ENCODE peak calls at places on chromosomes 2 and 18, in six cellular contexts. One of them, this sample, is unnamed.

GRCh38 chr2:133054297-133054696 is 384.3 kb upstream of the LYPD1 start:
- DNase-seq in SK-N-SH: no peak
- DNase-seq in stomach: no peak
- DNase-seq in adrenal gland: no peak
- DNase-seq in hepatocyte: no peak
- DNase-seq in tibial nerve: no peak
- DNase-seq in this sample: no peak

GRCh38 chr18:35861367-35862114 is 110.9 kb upstream of the RMP24 start:
- DNase-seq in SK-N-SH: no peak
- DNase-seq in hepatocyte: no peak
- DNase-seq in stomach: no peak
- DNase-seq in tibial nerve: no peak
- DNase-seq in adrenal gland: no peak
- DNase-seq in this sample: peak; percentile 49

GRCh38 chr2:144132357-144132756 is 387.6 kb downstream of the ZEB2 start:
- DNase-seq in tibial nerve: no peak
- DNase-seq in stomach: no peak
- DNase-seq in adrenal gland: no peak
- DNase-seq in hepatocyte: no peak
- DNase-seq in SK-N-SH: no peak
- DNase-seq in this sample: no peak

GRCh38 chr2:169232551-169233154 is 129.7 kb downstream of the LRP2 start:
- DNase-seq in stomach: no peak
- DNase-seq in tibial nerve: no peak
- DNase-seq in hepatocyte: no peak
- DNase-seq in SK-N-SH: no peak
- DNase-seq in adrenal gland: no peak
- DNase-seq in this sample: no peak

GRCh38 chr2:31386648-31387047 is 27.9 kb downstream of the XDH start:
- DNase-seq in SK-N-SH: peak; percentile 55
- DNase-seq in hepatocyte: no peak
- DNase-seq in adrenal gland: no peak
- DNase-seq in stomach: no peak
- DNase-seq in tibial nerve: no peak
- DNase-seq in this sample: no peak

GRCh38 chr2:63701406-63701805 is 112.6 kb downstream of the MDH1 start:
- DNase-seq in tibial nerve: no peak
- DNase-seq in hepatocyte: no peak
- DNase-seq in SK-N-SH: no peak
- DNase-seq in stomach: no peak
- DNase-seq in adrenal gland: no peak
- DNase-seq in this sample: no peak

GRCh38 chr2:98637401-98638144 is 29.2 kb downstream of the UNC50 start:
- DNase-seq in adrenal gland: no peak
- DNase-seq in hepatocyte: no peak
- DNase-seq in SK-N-SH: no peak
- DNase-seq in stomach: no peak
- DNase-seq in tibial nerve: no peak
- DNase-seq in this sample: no peak

GRCh38 chr2:125745514-125745913 is 910.4 kb upstream of the GYPC start:
- DNase-seq in adrenal gland: no peak
- DNase-seq in tibial nerve: no peak
- DNase-seq in SK-N-SH: peak; percentile 26
- DNase-seq in stomach: no peak
- DNase-seq in hepatocyte: peak; percentile 69
- DNase-seq in this sample: no peak

GRCh38 chr2:204335642-204336041 is 209.6 kb upstream of the PARD3B start:
- DNase-seq in stomach: no peak
- DNase-seq in SK-N-SH: no peak
- DNase-seq in hepatocyte: no peak
- DNase-seq in adrenal gland: no peak
- DNase-seq in tibial nerve: no peak
- DNase-seq in this sample: no peak

GRCh38 chr2:127599211-127599610 is 46.7 kb upstream of the GPR17 start:
- DNase-seq in SK-N-SH: no peak
- DNase-seq in stomach: no peak
- DNase-seq in tibial nerve: no peak
- DNase-seq in hepatocyte: no peak
- DNase-seq in adrenal gland: no peak
- DNase-seq in this sample: no peak

GRCh38 chr2:118672055-118672454 is 175.4 kb downstream of the EN1 start:
- DNase-seq in stomach: no peak
- DNase-seq in adrenal gland: no peak
- DNase-seq in tibial nerve: no peak
- DNase-seq in SK-N-SH: no peak
- DNase-seq in hepatocyte: no peak
- DNase-seq in this sample: no peak

GRCh38 chr2:153287109-153287801 is 191.3 kb downstream of the RPRM start:
- DNase-seq in tibial nerve: no peak
- DNase-seq in adrenal gland: peak; percentile 24
- DNase-seq in hepatocyte: peak; percentile 54
- DNase-seq in SK-N-SH: peak; percentile 5
- DNase-seq in stomach: no peak
- DNase-seq in this sample: no peak

GRCh38 chr2:71504611-71505010 is 51.2 kb downstream of the DYSF start:
- DNase-seq in hepatocyte: no peak
- DNase-seq in adrenal gland: no peak
- DNase-seq in stomach: no peak
- DNase-seq in SK-N-SH: no peak
- DNase-seq in tibial nerve: no peak
- DNase-seq in this sample: no peak

GRCh38 chr2:138030459-138030858 is 66.2 kb downstream of the HNMT start:
- DNase-seq in adrenal gland: no peak
- DNase-seq in SK-N-SH: no peak
- DNase-seq in stomach: no peak
- DNase-seq in hepatocyte: no peak
- DNase-seq in tibial nerve: no peak
- DNase-seq in this sample: no peak

GRCh38 chr2:62118160-62118559 is 77.8 kb upstream of the B3GNT2 start:
- DNase-seq in adrenal gland: no peak
- DNase-seq in tibial nerve: no peak
- DNase-seq in SK-N-SH: no peak
- DNase-seq in stomach: no peak
- DNase-seq in hepatocyte: no peak
- DNase-seq in this sample: no peak

GRCh38 chr2:62319061-62319460 is 123.1 kb downstream of the B3GNT2 start:
- DNase-seq in stomach: no peak
- DNase-seq in hepatocyte: no peak
- DNase-seq in SK-N-SH: no peak
- DNase-seq in adrenal gland: peak; percentile 68
- DNase-seq in tibial nerve: no peak
- DNase-seq in this sample: no peak

GRCh38 chr2:168234407-168235085 is 12.8 kb downstream of the STK39 start:
- DNase-seq in stomach: no peak
- DNase-seq in tibial nerve: no peak
- DNase-seq in hepatocyte: no peak
- DNase-seq in adrenal gland: no peak
- DNase-seq in SK-N-SH: no peak
- DNase-seq in this sample: no peak

GRCh38 chr2:29260151-29260772 is 145.0 kb downstream of the CLIP4 start:
- DNase-seq in hepatocyte: no peak
- DNase-seq in SK-N-SH: no peak
- DNase-seq in tibial nerve: no peak
- DNase-seq in stomach: no peak
- DNase-seq in adrenal gland: no peak
- DNase-seq in this sample: no peak

GRCh38 chr2:54103454-54104314 is 11.7 kb upstream of the ACYP2 start:
- DNase-seq in SK-N-SH: peak; percentile 81
- DNase-seq in tibial nerve: no peak
- DNase-seq in stomach: peak; percentile 47
- DNase-seq in adrenal gland: peak; percentile 69
- DNase-seq in hepatocyte: peak; percentile 70
- DNase-seq in this sample: peak; percentile 28

GRCh38 chr2:32946314-32947075 is at the start of gene LTBP1:
- DNase-seq in adrenal gland: peak; percentile 70
- DNase-seq in hepatocyte: peak; percentile 85
- DNase-seq in SK-N-SH: peak; percentile 82
- DNase-seq in stomach: peak; percentile 69
- DNase-seq in tibial nerve: peak; percentile 25
- DNase-seq in this sample: peak; percentile 86

GRCh38 chr2:239540174-239540573 is 139.4 kb upstream of the HDAC4 start:
- DNase-seq in adrenal gland: no peak
- DNase-seq in tibial nerve: no peak
- DNase-seq in SK-N-SH: no peak
- DNase-seq in hepatocyte: no peak
- DNase-seq in stomach: no peak
- DNase-seq in this sample: no peak

GRCh38 chr2:218860950-218861381 is 1.4 kb downstream of the WNT6 start:
- DNase-seq in SK-N-SH: peak; percentile 92
- DNase-seq in stomach: no peak
- DNase-seq in tibial nerve: peak; percentile 51
- DNase-seq in hepatocyte: peak; percentile 71
- DNase-seq in adrenal gland: peak; percentile 33
- DNase-seq in this sample: peak; percentile 68

GRCh38 chr18:23812566-23813440 is 123.5 kb downstream of the LAMA3 start:
- DNase-seq in tibial nerve: no peak
- DNase-seq in hepatocyte: no peak
- DNase-seq in SK-N-SH: peak; percentile 34
- DNase-seq in adrenal gland: no peak
- DNase-seq in stomach: no peak
- DNase-seq in this sample: no peak

GRCh38 chr2:165827921-165828276 is 33.9 kb upstream of the GALNT3 start:
- DNase-seq in SK-N-SH: no peak
- DNase-seq in hepatocyte: no peak
- DNase-seq in stomach: no peak
- DNase-seq in tibial nerve: no peak
- DNase-seq in adrenal gland: no peak
- DNase-seq in this sample: no peak

GRCh38 chr2:218260742-218261423 is at the start of gene GPBAR1:
- DNase-seq in stomach: peak; percentile 72
- DNase-seq in tibial nerve: peak; percentile 21
- DNase-seq in adrenal gland: no peak
- DNase-seq in hepatocyte: peak; percentile 67
- DNase-seq in SK-N-SH: no peak
- DNase-seq in this sample: peak; percentile 66

GRCh38 chr2:192286093-192286701 is 91.5 kb upstream of the TMEFF2 start:
- DNase-seq in stomach: no peak
- DNase-seq in adrenal gland: no peak
- DNase-seq in tibial nerve: no peak
- DNase-seq in SK-N-SH: peak; percentile 19
- DNase-seq in hepatocyte: peak; percentile 10
- DNase-seq in this sample: no peak

GRCh38 chr2:240988146-240988545 is 10.3 kb upstream of the SNED1 start:
- DNase-seq in adrenal gland: peak; percentile 15
- DNase-seq in tibial nerve: no peak
- DNase-seq in stomach: no peak
- DNase-seq in hepatocyte: no peak
- DNase-seq in SK-N-SH: no peak
- DNase-seq in this sample: no peak

GRCh38 chr2:72130671-72131360 is 16.8 kb downstream of the CYP26B1 start:
- DNase-seq in SK-N-SH: no peak
- DNase-seq in adrenal gland: no peak
- DNase-seq in stomach: no peak
- DNase-seq in tibial nerve: no peak
- DNase-seq in hepatocyte: no peak
- DNase-seq in this sample: peak; percentile 9

GRCh38 chr2:170026361-170026760 is 151.6 kb upstream of the MYO3B start:
- DNase-seq in adrenal gland: no peak
- DNase-seq in SK-N-SH: no peak
- DNase-seq in hepatocyte: no peak
- DNase-seq in stomach: no peak
- DNase-seq in tibial nerve: no peak
- DNase-seq in this sample: no peak

GRCh38 chr2:23414876-23415275 is 29.9 kb downstream of the KLHL29 start:
- DNase-seq in hepatocyte: no peak
- DNase-seq in tibial nerve: no peak
- DNase-seq in stomach: no peak
- DNase-seq in adrenal gland: no peak
- DNase-seq in SK-N-SH: peak; percentile 70
- DNase-seq in this sample: no peak
- TF ChIP-seq CTCF in hepatocyte: peak; percentile 22
- TF ChIP-seq CTCF in tibial nerve: no peak
- TF ChIP-seq CTCF in stomach: no peak
- TF ChIP-seq CTCF in adrenal gland: no peak
- TF ChIP-seq CTCF in SK-N-SH: peak; percentile 42
- TF ChIP-seq CTCF in this sample: no peak

GRCh38 chr2:55302241-55302640 is 33.2 kb upstream of the MTIF2 start:
- DNase-seq in adrenal gland: no peak
- DNase-seq in tibial nerve: no peak
- DNase-seq in hepatocyte: no peak
- DNase-seq in SK-N-SH: no peak
- DNase-seq in stomach: no peak
- DNase-seq in this sample: no peak
- H3K36me3 ChIP-seq in adrenal gland: no peaks in the 10 kb centered on the region
- H3K36me3 ChIP-seq in tibial nerve: peaks cover 32% of the 10 kb centered on the region
- H3K36me3 ChIP-seq in hepatocyte: no peaks in the 10 kb centered on the region
- H3K36me3 ChIP-seq in SK-N-SH: peaks cover 40% of the 10 kb centered on the region
- H3K36me3 ChIP-seq in stomach: peaks cover 6% of the 10 kb centered on the region
- H3K36me3 ChIP-seq in this sample: no peaks in the 10 kb centered on the region

DNA sequence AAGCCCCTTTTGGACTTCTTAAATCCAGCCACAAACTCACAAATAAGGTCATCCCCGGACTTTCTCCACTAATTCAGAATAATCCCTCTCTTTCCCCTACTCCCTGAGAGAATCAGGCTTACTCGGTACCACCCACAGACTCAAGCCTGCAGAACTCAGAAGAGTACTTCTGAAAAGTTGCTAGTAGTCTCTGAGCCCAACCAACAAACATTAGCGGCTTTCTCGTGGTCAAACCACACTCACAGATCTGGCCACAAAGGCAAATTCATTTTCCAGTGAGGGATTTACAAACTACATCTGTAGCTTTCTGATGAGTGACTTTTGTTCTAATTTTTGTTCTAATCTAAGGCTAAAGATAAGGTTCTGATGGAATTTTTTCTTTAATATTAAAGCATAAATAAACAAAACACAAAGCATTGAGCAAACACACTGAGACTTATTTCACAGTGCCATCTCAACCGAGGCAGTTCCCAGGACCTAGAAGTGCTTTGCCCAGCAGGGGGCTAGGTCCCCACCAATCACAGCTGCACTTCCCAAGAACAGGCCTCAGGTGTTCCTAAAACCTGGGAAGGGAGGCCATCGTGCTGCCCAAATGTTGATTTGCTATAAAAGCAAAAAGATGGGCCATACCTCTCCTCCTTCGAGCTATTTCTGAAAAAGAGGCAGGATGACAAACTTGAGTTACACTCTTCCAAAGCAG is 110.7 kb downstream of the COLEC12 start:
- DNase-seq in adrenal gland: no peak
- DNase-seq in hepatocyte: no peak
- DNase-seq in stomach: no peak
- DNase-seq in tibial nerve: no peak
- DNase-seq in SK-N-SH: no peak
- DNase-seq in this sample: no peak
- TF ChIP-seq CTCF in adrenal gland: no peak
- TF ChIP-seq CTCF in hepatocyte: no peak
- TF ChIP-seq CTCF in stomach: no peak
- TF ChIP-seq CTCF in tibial nerve: no peak
- TF ChIP-seq CTCF in SK-N-SH: peak; percentile 40
- TF ChIP-seq CTCF in this sample: no peak

DNA sequence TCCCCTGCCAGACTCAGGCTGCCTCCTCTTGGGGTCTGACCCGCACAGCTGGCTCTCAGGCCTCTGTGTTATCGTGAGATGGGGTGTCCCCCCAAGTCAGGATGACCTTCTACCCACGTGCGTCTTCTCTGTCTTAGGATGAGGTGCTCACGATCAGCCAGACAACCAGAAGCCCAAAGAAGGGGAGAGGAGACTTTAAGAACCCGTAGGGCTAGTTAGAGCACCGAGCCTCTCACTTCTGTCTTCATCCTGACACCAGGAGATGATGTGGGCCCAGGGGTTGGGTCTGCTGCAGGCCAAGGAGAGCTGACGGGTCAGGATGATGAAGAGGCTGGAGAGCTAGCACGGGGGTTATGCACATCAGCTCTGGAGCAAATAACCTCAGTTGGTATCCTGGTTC is 21.0 kb downstream of the CAPG start:
- DNase-seq in adrenal gland: no peak
- DNase-seq in SK-N-SH: no peak
- DNase-seq in tibial nerve: no peak
- DNase-seq in hepatocyte: no peak
- DNase-seq in stomach: no peak
- DNase-seq in this sample: no peak
- H3K36me3 ChIP-seq in adrenal gland: no peaks in the 10 kb centered on the region
- H3K36me3 ChIP-seq in SK-N-SH: peaks cover 6% of the 10 kb centered on the region
- H3K36me3 ChIP-seq in tibial nerve: peaks cover 81% of the 10 kb centered on the region
- H3K36me3 ChIP-seq in hepatocyte: no peaks in the 10 kb centered on the region
- H3K36me3 ChIP-seq in stomach: peaks cover 91% of the 10 kb centered on the region
- H3K36me3 ChIP-seq in this sample: no peaks in the 10 kb centered on the region